ENCODE peak calls at places on chromosomes 1 and 21, in six cellular contexts. U, E, Q, G, R and Y are unnamed samples.

GRCh38 chr1:173128737-173129136 is 78.0 kb upstream of the TNFSF18 start:
- DNase-seq in G (no peak), R (no peak), U (peak), E (no peak), Q (no peak), Y (no peak)

GRCh38 chr1:209434066-209434465 is 149.4 kb upstream of the CAMK1G start:
- DNase-seq in E (no peak), U (peak), G (peak), R (no peak), Q (no peak), Y (no peak)

GRCh38 chr21:38777521-38777920 is 28.2 kb upstream of the ETS2 start:
- DNase-seq in R (no peak), Q (no peak), G (no peak), U (peak), E (no peak), Y (no peak)

GRCh38 chr1:170114916-170115315 is 30.8 kb upstream of the NTMT2 start:
- DNase-seq in U (peak), Q (no peak), G (peak), E (no peak), R (no peak), Y (no peak)

GRCh38 chr21:32549861-32550260 is 35.5 kb downstream of the TCP10L start:
- DNase-seq in Q (no peak), E (no peak), G (no peak), R (no peak), U (no peak), Y (no peak)

GRCh38 chr1:12448746-12449177 is 169.2 kb downstream of the DHRS3 start:
- DNase-seq in R (no peak), G (peak), U (peak), Q (no peak), E (no peak), Y (no peak)

GRCh38 chr21:25273945-25274344 is 333.3 kb downstream of the MRPL39 start:
- DNase-seq in G (no peak), Q (no peak), U (no peak), R (peak), E (no peak), Y (no peak)

GRCh38 chr1:54223441-54224202 is 23.7 kb downstream of the MRPL37 start:
- DNase-seq in G (no peak), U (no peak), E (no peak), R (no peak), Q (no peak), Y (no peak)

GRCh38 chr21:36744560-36745231 is 45.8 kb downstream of the SIM2 start:
- DNase-seq in E (no peak), R (peak), U (peak), Q (no peak), G (no peak), Y (no peak)

GRCh38 chr1:15283500-15283899 is 36.5 kb downstream of the FHAD1 start:
- DNase-seq in E (peak), R (no peak), U (peak), G (no peak), Q (no peak), Y (no peak)

GRCh38 chr21:45886610-45887026 is 95.0 kb upstream of the COL6A1 start:
- DNase-seq in R (no peak), E (no peak), G (no peak), U (no peak), Q (no peak), Y (no peak)

GRCh38 chr21:36145259-36145658 is 10.4 kb downstream of the CBR3 start:
- DNase-seq in Q (no peak), U (no peak), G (no peak), E (no peak), R (no peak), Y (no peak)

GRCh38 chr1:64984106-64984505 is 17.8 kb upstream of the JAK1 start:
- DNase-seq in G (no peak), E (no peak), R (no peak), U (no peak), Q (no peak), Y (no peak)

GRCh38 chr1:236389253-236389652 is 4.8 kb upstream of the EDARADD start:
- DNase-seq in U (no peak), Q (no peak), G (peak), E (no peak), R (no peak), Y (no peak)

GRCh38 chr1:63127376-63127775 is 195.0 kb upstream of the FOXD3 start:
- DNase-seq in U (no peak), G (no peak), E (no peak), Q (no peak), R (no peak), Y (no peak)

GRCh38 chr1:16158993-16159831 is 3.3 kb upstream of the EPHA2 start:
- DNase-seq in R (no peak), U (peak), Q (no peak), G (no peak), E (no peak), Y (no peak)

GRCh38 chr1:184843732-184844495 is 89.3 kb upstream of the EDEM3 start:
- DNase-seq in R (no peak), E (no peak), U (no peak), Q (peak), G (no peak), Y (no peak)

GRCh38 chr1:119674110-119674509 is 26.0 kb upstream of the ZNF697 start:
- DNase-seq in E (no peak), Q (no peak), R (no peak), U (peak), G (peak), Y (no peak)

GRCh38 chr1:22332795-22333499 is 118.7 kb upstream of the ZBTB40 start:
- DNase-seq in Q (no peak), U (no peak), R (no peak), E (no peak), G (no peak), Y (no peak)

GRCh38 chr1:17719874-17720273 is 35.3 kb upstream of the ACTL8 start:
- DNase-seq in Q (no peak), U (peak), G (no peak), R (no peak), E (no peak), Y (no peak)

GRCh38 chr1:248850124-248850523 is 8.8 kb downstream of the ZNF692 start:
- DNase-seq in R (no peak), Q (no peak), G (no peak), E (no peak), U (no peak), Y (no peak)

GRCh38 chr1:72281637-72282270 is 585 bp downstream of the NEGR1 start:
- DNase-seq in E (peak), G (no peak), U (no peak), R (peak), Q (no peak), Y (no peak)

GRCh38 chr1:93025572-93025971 is 53.5 kb upstream of the MTF2 start:
- DNase-seq in U (no peak), E (no peak), Q (no peak), R (no peak), G (no peak), Y (no peak)

GRCh38 chr21:25790122-25790951 is 55.6 kb downstream of the GABPA start:
- DNase-seq in R (peak), U (peak), Q (peak), G (peak), E (peak), Y (no peak)

GRCh38 chr1:153795934-153796785 is 21.0 kb downstream of the SLC27A3 start:
- DNase-seq in G (no peak), Q (no peak), R (no peak), E (no peak), U (no peak), Y (no peak)

GRCh38 chr1:58739851-58740466 is 40.1 kb upstream of the MYSM1 start:
- DNase-seq in Q (peak), G (peak), E (peak), R (peak), U (peak), Y (peak)

GRCh38 chr1:189356206-189356605 is 1121.5 kb downstream of the BRINP3 start:
- DNase-seq in U (no peak), Q (no peak), E (no peak), R (no peak), G (no peak), Y (no peak)

GRCh38 chr1:63545780-63546179 is 22.5 kb downstream of the EFCAB7 start:
- DNase-seq in Q (no peak), G (peak), R (no peak), U (peak), E (no peak), Y (no peak)

GRCh38 chr1:51690285-51690961 is 73.5 kb downstream of the OSBPL9 start:
- DNase-seq in E (no peak), Q (no peak), U (peak), R (no peak), G (peak), Y (no peak)

GRCh38 chr1:25645641-25646400 is 29.2 kb downstream of the MAN1C1 start:
- DNase-seq in Q (no peak), R (peak), E (no peak), U (no peak), G (no peak), Y (no peak)

GRCh38 chr1:3783651-3784474 is 11.3 kb downstream of the SMIM1 start:
- DNase-seq in E (no peak), R (no peak), U (no peak), Q (no peak), G (no peak), Y (no peak)

GRCh38 chr1:48039088-48040049 is 42.2 kb upstream of the TRABD2B start:
- DNase-seq in G (peak), R (no peak), E (no peak), U (peak), Q (peak), Y (no peak)

GRCh38 chr1:17575786-17576584 is 36.5 kb downstream of the ARHGEF10L start:
- DNase-seq in Q (no peak), U (no peak), R (no peak), E (no peak), G (no peak), Y (no peak)

GRCh38 chr1:178942285-178943218 is 71.7 kb upstream of the ANGPTL1 start:
- DNase-seq in U (no peak), G (peak), Q (no peak), R (no peak), E (no peak), Y (no peak)

GRCh38 chr1:40818264-40818961 is 34.8 kb downstream of the KCNQ4 start:
- DNase-seq in Q (peak), E (no peak), G (peak), U (peak), R (no peak), Y (no peak)

GRCh38 chr21:41090981-41091380 is 77.0 kb upstream of the BACE2 start:
- DNase-seq in Q (no peak), U (no peak), R (no peak), E (no peak), G (no peak), Y (no peak)

GRCh38 chr1:227961651-227962050 is 13.9 kb upstream of the WNT9A start:
- DNase-seq in E (no peak), G (no peak), R (no peak), Q (no peak), U (no peak), Y (no peak)

GRCh38 chr1:119982006-119982405 is 85.7 kb upstream of the ADAM30 start:
- DNase-seq in Q (no peak), E (no peak), R (no peak), U (peak), G (no peak), Y (no peak)

GRCh38 chr1:53729536-53730485 is 9.2 kb downstream of the GLIS1 start:
- DNase-seq in G (peak), E (no peak), U (peak), Q (no peak), R (no peak), Y (no peak)